ENCODE peak calls at places on chromosomes 13 and 19, in five cellular contexts. E is HCT116, V is uterus, M is fibroblast of lung, D is psoas muscle. S is an unnamed sample.

GRCh38 chr19:33467851-33468250 is 53.7 kb downstream of the PEPD start:
- DNase-seq in E (no peak), V (no peak), D (no peak), M (no peak), S (no peak)

GRCh38 chr19:37334179-37335071 is 36.5 kb upstream of the ZNF527 start:
- DNase-seq in D (peak), V (peak), E (no peak), M (peak), S (peak)

GRCh38 chr19:5459360-5459759 is 4.1 kb downstream of the ZNRF4 start:
- DNase-seq in D (no peak), M (no peak), V (no peak), E (no peak), S (no peak)

GRCh38 chr19:10604460-10604980 is 17.4 kb upstream of the AP1M2 start:
- DNase-seq in E (no peak), V (peak), M (no peak), D (no peak), S (no peak)

GRCh38 chr13:73069206-73069815 is 10.5 kb downstream of the KLF5 start:
- DNase-seq in V (no peak), E (no peak), M (peak), D (no peak), S (no peak)

GRCh38 chr13:109885235-109885634 is 98.9 kb upstream of the IRS2 start:
- DNase-seq in M (no peak), D (no peak), V (no peak), E (no peak), S (no peak)

GRCh38 chr13:109465151-109465550 is 321.2 kb downstream of the IRS2 start:
- DNase-seq in V (no peak), D (no peak), E (no peak), M (no peak), S (no peak)

GRCh38 chr19:2250765-2251576 is 1.8 kb downstream of the AMH start:
- DNase-seq in E (no peak), V (no peak), M (no peak), D (no peak), S (no peak)

GRCh38 chr13:35502456-35502855 is 26.0 kb upstream of the MAB21L1 start:
- DNase-seq in D (no peak), V (no peak), M (no peak), E (no peak), S (no peak)

GRCh38 chr13:74290324-74290773 is 156.1 kb upstream of the KLF12 start:
- DNase-seq in V (peak), M (peak), D (no peak), E (peak), S (no peak)

GRCh38 chr13:29923554-29924481 is 73.4 kb upstream of the UBL3 start:
- DNase-seq in D (peak), E (peak), M (peak), V (peak), S (peak)

GRCh38 chr19:46056536-46056935 is 15.7 kb upstream of the IGFL4 start:
- DNase-seq in V (no peak), E (no peak), D (no peak), M (no peak), S (no peak)

GRCh38 chr19:13451596-13451995 is 54.7 kb downstream of the CACNA1A start:
- DNase-seq in V (no peak), D (no peak), M (no peak), E (no peak), S (no peak)

GRCh38 chr13:112746044-112746443 is 56.2 kb downstream of the ATP11A start:
- DNase-seq in E (no peak), M (no peak), D (no peak), V (peak), S (no peak)

GRCh38 chr19:5128932-5129389 is 160.0 kb downstream of the KDM4B start:
- DNase-seq in V (peak), E (no peak), M (peak), D (no peak), S (no peak)

GRCh38 chr13:77810430-77810829 is 108.2 kb downstream of the EDNRB start:
- DNase-seq in D (no peak), E (peak), M (peak), V (no peak), S (no peak)

GRCh38 chr19:32555786-32556185 is 25.2 kb upstream of the PDCD5 start:
- DNase-seq in D (no peak), E (no peak), V (no peak), M (no peak), S (no peak)

GRCh38 chr13:92175330-92175729 is 776.9 kb downstream of the GPC5 start:
- DNase-seq in D (no peak), E (no peak), V (no peak), M (peak), S (no peak)

GRCh38 chr13:23960566-23961156 is 63.4 kb upstream of the C1QTNF9B start:
- DNase-seq in E (peak), D (no peak), M (peak), V (no peak), S (peak)

GRCh38 chr19:35862528-35862927 is 5.8 kb downstream of the KIRREL2 start:
- DNase-seq in E (no peak), M (no peak), D (no peak), V (no peak), S (no peak)

GRCh38 chr19:8441725-8442544 is 2.8 kb upstream of the HNRNPM start:
- DNase-seq in E (no peak), V (no peak), M (no peak), D (no peak), S (no peak)

GRCh38 chr13:51066091-51066831 is 44.8 kb downstream of the C13orf42 start:
- DNase-seq in V (peak), E (no peak), D (no peak), M (peak), S (no peak)

GRCh38 chr19:20273376-20273775 is 106.4 kb downstream of the ZNF486 start:
- DNase-seq in D (no peak), E (no peak), M (no peak), V (no peak), S (no peak)

DNA sequence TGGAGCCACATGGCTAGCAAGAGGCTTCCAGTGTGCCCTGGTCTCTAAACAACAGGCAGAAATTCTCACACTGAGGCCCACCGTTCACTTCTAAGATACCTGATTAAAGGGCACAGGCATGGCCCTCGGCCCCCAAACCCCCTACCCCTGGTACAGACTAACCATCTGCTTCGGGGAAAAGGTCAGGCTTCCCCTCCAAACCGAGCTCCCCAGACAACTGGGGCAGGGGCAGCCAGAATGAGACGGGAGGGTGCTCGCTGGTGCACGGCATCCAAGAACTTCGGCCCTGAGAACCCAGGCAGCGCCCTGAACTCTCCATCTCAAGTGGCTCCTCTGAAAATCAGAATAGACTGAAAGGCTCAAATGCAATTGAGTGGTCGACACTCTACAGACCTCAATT is 5.6 kb downstream of the PPP6R1 start:
- DNase-seq in M (no peak), V (no peak), D (no peak), E (no peak), S (no peak)
- H3K27ac ChIP-seq in M (no peak), V (no peak), D (no peak), E (no peak), S (no peak)

DNA sequence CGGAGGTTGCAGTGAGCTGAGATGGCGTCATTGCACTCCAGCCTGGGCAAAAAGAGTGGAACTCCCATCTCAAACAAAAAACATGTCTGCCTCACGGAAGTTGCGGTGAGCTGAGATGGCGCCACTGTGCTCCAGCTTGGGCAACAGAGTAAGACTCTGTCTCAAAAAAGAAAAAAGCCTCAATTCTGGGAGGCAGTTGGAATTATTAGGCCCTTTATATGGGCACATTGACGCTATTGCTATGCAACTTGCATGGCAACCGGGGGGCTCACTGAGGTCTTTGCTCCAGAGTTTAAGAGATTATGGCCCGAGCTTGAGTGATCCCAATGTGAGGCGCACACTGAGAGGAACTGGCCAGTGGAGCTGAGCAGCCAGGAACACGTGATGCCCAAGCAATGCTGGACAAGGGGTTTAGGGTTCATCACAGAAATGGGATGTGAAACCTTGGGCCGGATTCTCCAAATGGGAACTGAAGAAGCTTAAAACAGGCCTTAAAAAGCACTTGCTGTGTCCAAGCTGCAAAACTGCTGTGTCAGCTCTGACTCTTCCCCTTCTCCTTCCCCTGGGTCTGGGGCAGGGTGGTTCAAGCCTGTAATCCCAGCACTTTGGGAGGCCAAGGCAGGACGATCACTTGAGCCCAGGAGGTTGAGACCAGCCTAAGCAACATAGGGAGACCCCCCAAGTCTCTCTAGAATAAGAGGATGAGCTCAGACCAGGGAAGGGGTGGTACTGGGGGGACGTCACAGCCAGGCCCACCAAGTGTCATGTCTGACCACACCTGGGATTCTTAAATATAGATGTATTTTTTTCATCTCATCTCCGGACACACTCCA is 2.5 kb downstream of the FTL start:
- DNase-seq in V (no peak), D (peak), E (no peak), M (peak), S (no peak)
- H3K27ac ChIP-seq in V (peak), D (peak), E (peak), M (no peak), S (no peak)

GRCh38 chr13:114087430-114087829 is 45.0 kb downstream of the RASA3 start:
- DNase-seq in V (peak), D (no peak), E (no peak), M (no peak), S (no peak)
- H3K27ac ChIP-seq in V (no peak), D (no peak), E (no peak), M (no peak), S (no peak)

GRCh38 chr13:98142427-98143156 is at the start of gene FARP1:
- DNase-seq in V (peak), E (peak), D (peak), M (peak), S (no peak)
- H3K27ac ChIP-seq in V (peak), E (peak), D (peak), M (peak), S (no peak)

DNA sequence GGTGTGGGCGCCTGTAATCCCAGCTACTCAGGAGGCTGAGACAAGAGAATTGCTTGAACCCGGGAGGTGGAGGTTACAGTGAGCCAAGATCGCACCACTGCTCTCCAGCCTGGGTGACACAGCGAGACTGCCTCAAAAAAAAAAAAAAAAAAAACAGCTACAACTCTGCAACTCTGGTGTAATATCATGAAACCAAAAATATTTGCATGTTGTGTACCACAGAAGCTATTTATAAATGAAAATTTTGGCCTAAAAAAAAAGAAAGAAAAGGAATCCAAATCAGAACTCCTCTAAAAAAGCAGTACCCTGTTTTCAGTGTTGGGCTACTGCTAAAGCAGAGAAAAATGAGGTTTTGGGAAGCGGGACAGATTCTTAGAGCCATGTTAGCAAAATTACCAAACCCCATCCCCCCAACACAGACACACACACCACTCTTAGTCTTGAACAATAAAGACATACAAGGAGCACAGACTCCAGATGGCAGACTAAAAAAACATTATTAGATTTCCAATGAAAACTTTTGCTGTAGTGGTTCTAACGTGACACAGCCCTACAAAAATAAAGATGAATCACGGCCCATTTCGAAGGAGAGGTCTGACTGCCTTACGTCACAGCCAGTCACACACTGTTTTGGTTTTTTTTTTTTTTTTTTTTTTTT is 51.5 kb downstream of the INSR start:
- DNase-seq in D (no peak), E (no peak), M (peak), V (peak), S (no peak)
- H3K27ac ChIP-seq in D (peak), E (no peak), M (no peak), V (peak), S (no peak)

GRCh38 chr19:38386968-38387549 is 775 bp downstream of the GGN start:
- DNase-seq in E (no peak), D (peak), V (no peak), M (no peak), S (no peak)

GRCh38 chr19:38389101-38389925 is 816 bp downstream of the SPRED3 start:
- DNase-seq in V (no peak), E (no peak), D (no peak), M (peak), S (no peak)

GRCh38 chr19:38388310-38389100 is at the start of gene SPRED3:
- DNase-seq in D (peak), M (peak), E (no peak), V (no peak), S (no peak)

GRCh38 chr19:38386300-38386967 is 1.4 kb downstream of the GGN start:
- DNase-seq in V (no peak), E (no peak), D (no peak), M (no peak), S (no peak)

DNA sequence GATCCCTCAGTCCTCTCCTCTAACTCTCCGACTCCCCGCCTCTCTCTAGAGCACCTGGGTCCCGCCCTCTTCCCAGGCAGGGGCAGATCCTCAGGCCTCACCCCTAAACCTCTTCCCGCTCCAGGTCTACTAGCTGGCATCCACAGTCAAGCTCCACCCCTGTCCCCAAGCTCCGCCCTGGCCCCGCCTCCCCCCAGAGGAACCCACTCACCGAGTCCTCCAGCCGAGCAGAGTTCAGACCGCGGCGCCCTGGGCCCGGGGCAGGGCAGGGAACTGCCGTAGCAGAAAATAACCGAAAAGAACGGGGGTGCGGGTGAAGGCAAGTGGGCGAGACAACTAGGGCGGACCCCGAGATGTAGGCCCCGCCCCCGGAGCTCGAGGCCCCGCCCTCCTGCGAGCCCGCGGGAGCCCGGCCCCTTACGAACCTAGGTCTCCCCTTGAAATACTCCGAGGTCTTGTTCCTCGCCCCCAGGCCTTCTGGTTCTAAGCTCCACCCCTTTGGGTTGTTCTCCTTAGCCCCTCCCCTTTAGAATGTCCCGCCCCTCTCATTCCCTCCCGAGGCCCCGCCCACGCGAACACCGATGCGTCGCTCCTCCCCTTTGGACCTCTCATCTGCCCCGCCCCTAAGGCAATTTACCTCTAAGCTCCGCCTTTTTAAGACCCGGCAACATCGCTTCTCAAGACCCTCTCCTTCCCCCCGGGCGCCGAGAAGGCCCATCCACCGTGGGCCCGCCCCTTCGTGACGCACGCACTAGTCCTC is at the start of gene GGN:
- DNase-seq in M (peak), E (peak), D (peak), V (peak), S (peak)
- H3K27ac ChIP-seq in M (peak), E (peak), D (peak), V (peak), S (no peak)

GRCh38 chr13:106187501-106187900 is 348.0 kb downstream of the EFNB2 start:
- DNase-seq in E (no peak), D (no peak), V (no peak), M (no peak), S (no peak)
- H3K27ac ChIP-seq in E (no peak), D (no peak), V (no peak), M (no peak), S (no peak)

GRCh38 chr13:75479102-75479501 is 2.9 kb downstream of the TBC1D4 start:
- DNase-seq in V (no peak), M (no peak), E (no peak), D (no peak), S (no peak)
- H3K27ac ChIP-seq in V (no peak), M (no peak), E (no peak), D (peak), S (no peak)

GRCh38 chr19:53132231-53132991 is at the start of gene ZNF415:
- DNase-seq in D (peak), V (peak), E (no peak), M (peak), S (peak)
- H3K27ac ChIP-seq in D (peak), V (peak), E (no peak), M (peak), S (no peak)

GRCh38 chr19:3350014-3350663 is 16.2 kb upstream of the NFIC start:
- DNase-seq in V (no peak), D (no peak), E (no peak), M (no peak), S (no peak)
- H3K27ac ChIP-seq in V (no peak), D (no peak), E (no peak), M (no peak), S (no peak)